ENCODE peak calls at places on chromosome 17, in four cellular contexts. One of them, this sample, is unnamed.

GRCh38 chr17:44444735-44445105 is 55.3 kb upstream of the ITGA2B start:
- DNase-seq in uterus: no peak
- DNase-seq in frontal cortex: no peak
- DNase-seq in GM23338: no peak
- DNase-seq in this sample: no peak

GRCh38 chr17:82888583-82889495 is 49.0 kb upstream of the ZNF750 start:
- DNase-seq in uterus: no peak
- DNase-seq in GM23338: no peak
- DNase-seq in frontal cortex: no peak
- DNase-seq in this sample: no peak

GRCh38 chr17:47728214-47728877 is 4.7 kb upstream of the TBX21 start:
- DNase-seq in GM23338: no peak
- DNase-seq in frontal cortex: no peak
- DNase-seq in uterus: no peak
- DNase-seq in this sample: no peak

GRCh38 chr17:17890773-17891759 is 54.3 kb upstream of the SREBF1 start:
- DNase-seq in GM23338: peak; percentile 79
- DNase-seq in frontal cortex: no peak
- DNase-seq in uterus: no peak
- DNase-seq in this sample: peak; percentile 49

GRCh38 chr17:6787081-6787693 is 11.2 kb downstream of the FBXO39 start:
- DNase-seq in GM23338: no peak
- DNase-seq in frontal cortex: no peak
- DNase-seq in uterus: no peak
- DNase-seq in this sample: no peak

GRCh38 chr17:28746611-28747045 is 2.8 kb downstream of the TRAF4 start:
- DNase-seq in frontal cortex: peak; percentile 49
- DNase-seq in uterus: no peak
- DNase-seq in GM23338: peak; percentile 63
- DNase-seq in this sample: peak; percentile 62

GRCh38 chr17:45440161-45440859 is 7.6 kb upstream of the ARHGAP27 start:
- DNase-seq in GM23338: peak; percentile 48
- DNase-seq in frontal cortex: no peak
- DNase-seq in uterus: no peak
- DNase-seq in this sample: peak; percentile 19

GRCh38 chr17:55576237-55576998 is 65.2 kb upstream of the SMIM36 start:
- DNase-seq in GM23338: no peak
- DNase-seq in frontal cortex: no peak
- DNase-seq in uterus: peak; percentile 67
- DNase-seq in this sample: peak; percentile 66

GRCh38 chr17:40588557-40588956 is 23.3 kb upstream of the CCR7 start:
- DNase-seq in frontal cortex: no peak
- DNase-seq in uterus: no peak
- DNase-seq in GM23338: no peak
- DNase-seq in this sample: no peak

GRCh38 chr17:44011876-44012275 is 2.9 kb downstream of the TMEM101 start:
- DNase-seq in uterus: no peak
- DNase-seq in frontal cortex: no peak
- DNase-seq in GM23338: no peak
- DNase-seq in this sample: no peak

GRCh38 chr17:42754782-42755181 is 6.2 kb upstream of the RAMP2 start:
- DNase-seq in uterus: peak; percentile 33
- DNase-seq in GM23338: no peak
- DNase-seq in frontal cortex: no peak
- DNase-seq in this sample: no peak

GRCh38 chr17:31487648-31488263 is 96.3 kb downstream of the RAB11FIP4 start:
- DNase-seq in frontal cortex: peak; percentile 98
- DNase-seq in GM23338: peak; percentile 96
- DNase-seq in uterus: peak; percentile 74
- DNase-seq in this sample: peak; percentile 95

GRCh38 chr17:49108318-49108717 is 24.3 kb upstream of the B4GALNT2 start:
- DNase-seq in uterus: no peak
- DNase-seq in GM23338: peak; percentile 44
- DNase-seq in frontal cortex: no peak
- DNase-seq in this sample: no peak

GRCh38 chr17:27927781-27928180 is 34.6 kb upstream of the LYRM9 start:
- DNase-seq in frontal cortex: no peak
- DNase-seq in GM23338: no peak
- DNase-seq in uterus: no peak
- DNase-seq in this sample: no peak

GRCh38 chr17:39270923-39271322 is 45.2 kb upstream of the STAC2 start:
- DNase-seq in frontal cortex: no peak
- DNase-seq in GM23338: peak; percentile 32
- DNase-seq in uterus: no peak
- DNase-seq in this sample: no peak

GRCh38 chr17:7613769-7614421 is 802 bp downstream of the FXR2 start:
- DNase-seq in frontal cortex: no peak
- DNase-seq in GM23338: peak; percentile 17
- DNase-seq in uterus: no peak
- DNase-seq in this sample: peak; percentile 41

GRCh38 chr17:80816241-80817103 is 175.2 kb upstream of the CHMP6 start:
- DNase-seq in frontal cortex: no peak
- DNase-seq in GM23338: no peak
- DNase-seq in uterus: no peak
- DNase-seq in this sample: no peak

GRCh38 chr17:48567646-48568354 is 10.3 kb downstream of the HOXB4 start:
- DNase-seq in GM23338: no peak
- DNase-seq in uterus: no peak
- DNase-seq in frontal cortex: no peak
- DNase-seq in this sample: no peak

GRCh38 chr17:10125761-10126553 is 72.4 kb downstream of the GAS7 start:
- DNase-seq in frontal cortex: no peak
- DNase-seq in GM23338: no peak
- DNase-seq in uterus: peak; percentile 57
- DNase-seq in this sample: no peak

GRCh38 chr17:11813278-11813677 is 184.0 kb downstream of the ZNF18 start:
- DNase-seq in GM23338: no peak
- DNase-seq in frontal cortex: no peak
- DNase-seq in uterus: no peak
- DNase-seq in this sample: no peak

GRCh38 chr17:81641825-81642489 is 5.0 kb downstream of the TSPAN10 start:
- DNase-seq in uterus: no peak
- DNase-seq in GM23338: no peak
- DNase-seq in frontal cortex: no peak
- DNase-seq in this sample: no peak

GRCh38 chr17:45131616-45132301 is 556 bp downstream of the PLCD3 start:
- DNase-seq in frontal cortex: no peak
- DNase-seq in uterus: peak; percentile 63
- DNase-seq in GM23338: peak; percentile 86
- DNase-seq in this sample: no peak

GRCh38 chr17:56914641-56915263 is 903 bp upstream of the TRIM25 start:
- DNase-seq in GM23338: no peak
- DNase-seq in uterus: no peak
- DNase-seq in frontal cortex: no peak
- DNase-seq in this sample: peak; percentile 47

This sample was measured in LoVo.